ENCODE peak calls at places on chromosomes 4 and X, in ten cellular contexts. V is EL, Y is NCI-H1092 treated with DMSO at 0.1 percent for 48 hours, S is IMR-90, U is HTR-8/SVneo, B is ACHN, O is tibial artery, T is endothelial cell of umbilical vein, I is C1 segment of cervical spinal cord, W is cardiac septum. A is an unnamed sample.

GRCh38 chr4:18021470-18021719 is 160 bp downstream of the LCORL start:
- DNase-seq in V (no peak), Y (no peak), S (peak), U (peak), B (no peak), O (no peak), T (no peak), I (no peak), W (no peak), A (no peak)

GRCh38 chrX:110938977-110939732 is 143.5 kb upstream of the CHRDL1 start:
- DNase-seq in V (no peak), Y (no peak), S (no peak), U (no peak), B (no peak), O (no peak), T (no peak), I (no peak), W (no peak), A (no peak)

GRCh38 chr4:26493461-26493860 is 3.2 kb upstream of the CCKAR start:
- DNase-seq in V (no peak), Y (no peak), S (no peak), U (no peak), B (no peak), O (no peak), T (no peak), I (no peak), W (no peak), A (no peak)

GRCh38 chrX:29662759-29663503 is 552.4 kb upstream of the MAGEB2 start:
- DNase-seq in V (peak), Y (no peak), S (peak), U (peak), B (peak), O (no peak), T (peak), I (no peak), W (no peak), A (no peak)

GRCh38 chr4:103567591-103567990 is 152.2 kb downstream of the TACR3 start:
- DNase-seq in V (no peak), Y (no peak), S (no peak), U (no peak), B (no peak), O (no peak), T (no peak), I (no peak), W (no peak), A (no peak)

GRCh38 chrX:10089378-10089795 is 67.4 kb upstream of the CLCN4 start:
- DNase-seq in V (peak), Y (peak), S (peak), U (no peak), B (no peak), O (no peak), T (peak), I (no peak), W (no peak), A (no peak)

GRCh38 chr4:184713887-184714286 is 20.0 kb downstream of the CENPU start:
- DNase-seq in V (no peak), Y (no peak), S (no peak), U (no peak), B (no peak), O (no peak), T (no peak), I (no peak), W (no peak), A (no peak)

GRCh38 chr4:147019061-147019460 is 73.4 kb upstream of the TTC29 start:
- DNase-seq in V (peak), Y (peak), S (peak), U (peak), B (peak), O (peak), T (peak), I (peak), W (no peak), A (peak)

GRCh38 chrX:4710618-4711433 is 997.4 kb upstream of the PRKX start:
- DNase-seq in V (no peak), Y (no peak), S (no peak), U (no peak), B (no peak), O (no peak), T (no peak), I (no peak), W (no peak), A (no peak)

GRCh38 chr4:114658776-114659175 is 60.2 kb downstream of the UGT8 start:
- DNase-seq in V (no peak), Y (no peak), S (no peak), U (no peak), B (no peak), O (no peak), T (no peak), I (no peak), W (no peak), A (no peak)

GRCh38 chrX:153438522-153438921 is 7.3 kb downstream of the TREX2 start:
- DNase-seq in V (peak), Y (peak), S (peak), U (peak), B (peak), O (no peak), T (peak), I (no peak), W (peak), A (peak)

GRCh38 chrX:2589186-2590020 is 88.6 kb upstream of the DHRSX start:
- DNase-seq in V (peak), Y (no peak), S (peak), U (no peak), B (no peak), O (no peak), T (no peak), I (no peak), W (no peak), A (no peak)

GRCh38 chr4:158758703-158759102 is 10.1 kb upstream of the FNIP2 start:
- DNase-seq in V (no peak), Y (no peak), S (no peak), U (no peak), B (no peak), O (no peak), T (no peak), I (no peak), W (no peak), A (no peak)

GRCh38 chr4:445410-445809 is 53.5 kb downstream of the ZNF721 start:
- DNase-seq in V (no peak), Y (no peak), S (no peak), U (no peak), B (no peak), O (no peak), T (no peak), I (no peak), W (no peak), A (no peak)

GRCh38 chrX:129750971-129751370 is 12.2 kb downstream of the XPNPEP2 start:
- DNase-seq in V (no peak), Y (no peak), S (no peak), U (no peak), B (no peak), O (no peak), T (no peak), I (no peak), W (no peak), A (no peak)

A was measured in CD4-positive, CD25-positive, alpha-beta regulatory T cell.